ENCODE peak calls at places on chromosomes 11 and 22, in four cellular contexts. One of them, this sample, is unnamed.

GRCh38 chr11:10539339-10539738 is 1.6 kb downstream of the RNF141 start:
- DNase-seq in WERI-Rb-1: no peak
- DNase-seq in right lobe of liver: no peak
- DNase-seq in heart left ventricle: no peak
- DNase-seq in this sample: no peak

GRCh38 chr11:59708537-59708936 is 5.1 kb downstream of the OR10V1 start:
- DNase-seq in right lobe of liver: no peak
- DNase-seq in heart left ventricle: no peak
- DNase-seq in WERI-Rb-1: no peak
- DNase-seq in this sample: no peak

GRCh38 chr22:36616682-36617081 is 86.9 kb downstream of the CACNG2 start:
- DNase-seq in right lobe of liver: no peak
- DNase-seq in heart left ventricle: no peak
- DNase-seq in WERI-Rb-1: no peak
- DNase-seq in this sample: no peak

GRCh38 chr11:20310137-20310536 is 53.4 kb upstream of the HTATIP2 start:
- DNase-seq in heart left ventricle: no peak
- DNase-seq in right lobe of liver: no peak
- DNase-seq in WERI-Rb-1: no peak
- DNase-seq in this sample: no peak

GRCh38 chr11:103091441-103091809 is 535 bp downstream of the DCUN1D5 start:
- DNase-seq in WERI-Rb-1: peak; percentile 36
- DNase-seq in right lobe of liver: peak; percentile 68
- DNase-seq in heart left ventricle: peak; percentile 36
- DNase-seq in this sample: peak; percentile 33

GRCh38 chr11:77665240-77665965 is 27.8 kb upstream of the CLNS1A start:
- DNase-seq in heart left ventricle: no peak
- DNase-seq in WERI-Rb-1: no peak
- DNase-seq in right lobe of liver: no peak
- DNase-seq in this sample: no peak

GRCh38 chr11:71158936-71159335 is 93.4 kb downstream of the SHANK2 start:
- DNase-seq in right lobe of liver: no peak
- DNase-seq in WERI-Rb-1: no peak
- DNase-seq in heart left ventricle: no peak
- DNase-seq in this sample: no peak

GRCh38 chr11:132685174-132685611 is 847.1 kb downstream of the OPCML start:
- DNase-seq in heart left ventricle: peak; percentile 30
- DNase-seq in WERI-Rb-1: no peak
- DNase-seq in right lobe of liver: no peak
- DNase-seq in this sample: no peak

GRCh38 chr11:65321076-65321475 is 6.4 kb downstream of the CDC42EP2 start:
- DNase-seq in right lobe of liver: no peak
- DNase-seq in heart left ventricle: no peak
- DNase-seq in WERI-Rb-1: no peak
- DNase-seq in this sample: no peak

GRCh38 chr11:124179311-124179710 is 3.8 kb upstream of the OR10D3 start:
- DNase-seq in WERI-Rb-1: no peak
- DNase-seq in heart left ventricle: no peak
- DNase-seq in right lobe of liver: no peak
- DNase-seq in this sample: no peak

GRCh38 chr11:36222755-36223635 is 66.2 kb downstream of the COMMD9 start:
- DNase-seq in heart left ventricle: no peak
- DNase-seq in right lobe of liver: no peak
- DNase-seq in WERI-Rb-1: no peak
- DNase-seq in this sample: no peak

GRCh38 chr22:47929073-47929472 is 1166.6 kb downstream of the TBC1D22A start:
- DNase-seq in WERI-Rb-1: no peak
- DNase-seq in heart left ventricle: no peak
- DNase-seq in right lobe of liver: no peak
- DNase-seq in this sample: no peak

GRCh38 chr11:120827820-120828219 is 196.1 kb upstream of the TBCEL start:
- DNase-seq in right lobe of liver: no peak
- DNase-seq in heart left ventricle: no peak
- DNase-seq in WERI-Rb-1: no peak
- DNase-seq in this sample: no peak

GRCh38 chr11:83070878-83071640 is 638 bp downstream of the RAB30 start:
- DNase-seq in heart left ventricle: peak; percentile 61
- DNase-seq in WERI-Rb-1: peak; percentile 40
- DNase-seq in right lobe of liver: peak; percentile 68
- DNase-seq in this sample: peak; percentile 78

GRCh38 chr11:66104057-66104638 is 34.1 kb downstream of the PACS1 start:
- DNase-seq in right lobe of liver: no peak
- DNase-seq in heart left ventricle: no peak
- DNase-seq in WERI-Rb-1: no peak
- DNase-seq in this sample: no peak

GRCh38 chr11:2549876-2550605 is 105.2 kb downstream of the KCNQ1 start:
- DNase-seq in heart left ventricle: peak; percentile 60
- DNase-seq in WERI-Rb-1: no peak
- DNase-seq in right lobe of liver: peak; percentile 55
- DNase-seq in this sample: peak; percentile 67

GRCh38 chr11:20045098-20045688 is 115.1 kb downstream of the DBX1 start:
- DNase-seq in WERI-Rb-1: no peak
- DNase-seq in right lobe of liver: peak; percentile 83
- DNase-seq in heart left ventricle: peak; percentile 82
- DNase-seq in this sample: peak; percentile 60

GRCh38 chr11:8038393-8038792 is 42.6 kb upstream of the TUB start:
- DNase-seq in heart left ventricle: no peak
- DNase-seq in WERI-Rb-1: no peak
- DNase-seq in right lobe of liver: no peak
- DNase-seq in this sample: no peak

GRCh38 chr11:17931595-17931994 is 81.3 kb downstream of the SERGEF start:
- DNase-seq in heart left ventricle: no peak
- DNase-seq in WERI-Rb-1: no peak
- DNase-seq in right lobe of liver: no peak
- DNase-seq in this sample: no peak

GRCh38 chr11:84958295-84958694 is 668.8 kb downstream of the DLG2 start:
- DNase-seq in WERI-Rb-1: no peak
- DNase-seq in right lobe of liver: no peak
- DNase-seq in heart left ventricle: no peak
- DNase-seq in this sample: no peak

GRCh38 chr11:8261316-8261715 is 2.4 kb downstream of the LMO1 start:
- DNase-seq in right lobe of liver: peak; percentile 13
- DNase-seq in heart left ventricle: no peak
- DNase-seq in WERI-Rb-1: no peak
- DNase-seq in this sample: no peak

GRCh38 chr11:34051349-34052035 is at the start of gene CAPRIN1:
- DNase-seq in right lobe of liver: peak; percentile 93
- DNase-seq in WERI-Rb-1: peak; percentile 97
- DNase-seq in heart left ventricle: peak; percentile 92
- DNase-seq in this sample: peak; percentile 95

GRCh38 chr11:14202263-14203173 is 156.5 kb downstream of the RRAS2 start:
- DNase-seq in heart left ventricle: no peak
- DNase-seq in WERI-Rb-1: no peak
- DNase-seq in right lobe of liver: no peak
- DNase-seq in this sample: no peak

DNA sequence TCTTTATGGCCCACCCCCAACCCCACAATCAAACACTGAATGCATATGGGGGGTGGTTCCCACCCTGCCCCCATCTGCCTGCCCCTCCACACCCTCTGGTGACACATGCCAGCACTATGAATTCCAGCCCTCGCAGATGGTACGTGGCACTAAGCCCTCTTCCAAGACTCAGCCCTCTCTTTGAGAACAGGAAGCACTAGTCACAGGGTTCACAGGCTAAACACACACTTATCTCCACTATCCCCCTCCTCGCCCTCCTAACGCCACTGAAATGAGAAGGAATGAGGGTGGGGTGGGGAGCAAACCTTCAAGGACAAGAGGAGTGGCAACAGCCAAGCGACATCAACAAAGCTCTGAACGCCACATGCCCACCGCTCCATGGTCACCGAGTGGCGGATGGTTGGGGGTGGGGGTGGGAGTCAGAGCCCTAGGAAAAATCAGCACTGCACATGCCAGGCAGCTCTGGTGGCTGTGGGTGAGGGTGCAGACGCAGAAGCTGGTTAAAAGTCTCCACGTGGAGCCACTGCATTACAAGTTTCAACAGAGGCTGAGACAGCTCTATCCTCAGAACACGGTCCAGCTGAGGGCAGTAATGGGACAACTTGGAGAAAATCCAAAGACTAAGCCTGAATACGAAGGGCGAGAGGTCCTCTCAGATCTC is 33.6 kb downstream of the TMEM184B start:
- DNase-seq in WERI-Rb-1: no peak
- DNase-seq in right lobe of liver: no peak
- DNase-seq in heart left ventricle: no peak
- DNase-seq in this sample: peak; percentile 56
- H3K9me3 ChIP-seq in WERI-Rb-1: no peaks in the 10 kb centered on the region
- H3K9me3 ChIP-seq in right lobe of liver: no peaks in the 10 kb centered on the region
- H3K9me3 ChIP-seq in heart left ventricle: no peaks in the 10 kb centered on the region
- H3K9me3 ChIP-seq in this sample: no peaks in the 10 kb centered on the region

DNA sequence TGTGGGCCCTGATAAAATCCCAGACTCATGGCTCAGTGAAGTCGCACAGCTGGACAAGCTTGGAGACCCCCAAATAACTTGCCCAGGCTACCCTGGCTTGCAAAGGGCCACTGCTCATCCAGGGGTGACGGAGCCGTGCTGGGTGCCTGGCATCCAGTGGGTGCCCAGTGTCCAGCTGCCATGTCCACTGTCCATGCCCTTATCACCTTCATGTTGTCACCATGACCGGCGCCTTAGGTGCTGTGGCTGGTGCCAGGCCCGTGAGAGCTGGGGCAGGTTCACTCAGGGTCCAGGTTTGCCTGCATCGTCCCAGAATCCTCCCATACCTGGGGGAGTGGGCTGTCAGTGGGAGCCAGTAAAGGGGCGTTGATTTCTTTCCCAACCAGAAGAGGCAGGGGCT is 57.4 kb downstream of the LRP5 start:
- DNase-seq in WERI-Rb-1: no peak
- DNase-seq in right lobe of liver: no peak
- DNase-seq in heart left ventricle: no peak
- DNase-seq in this sample: no peak
- H3K4me3 ChIP-seq in WERI-Rb-1: no peak overlapping the region
- H3K4me3 ChIP-seq in right lobe of liver: no peak overlapping the region
- H3K4me3 ChIP-seq in heart left ventricle: no peak overlapping the region
- H3K4me3 ChIP-seq in this sample: no peak overlapping the region

GRCh38 chr22:19673660-19674059 is 40.6 kb upstream of the SEPTIN5 start:
- DNase-seq in WERI-Rb-1: no peak
- DNase-seq in heart left ventricle: no peak
- DNase-seq in right lobe of liver: no peak
- DNase-seq in this sample: no peak
- H3K27ac ChIP-seq in WERI-Rb-1: no peak overlapping the region
- H3K27ac ChIP-seq in heart left ventricle: no peak overlapping the region
- H3K27ac ChIP-seq in right lobe of liver: no peak overlapping the region
- H3K27ac ChIP-seq in this sample: no peak overlapping the region

GRCh38 chr11:116680349-116681125 is 92.2 kb downstream of the BUD13 start:
- DNase-seq in heart left ventricle: no peak
- DNase-seq in right lobe of liver: no peak
- DNase-seq in WERI-Rb-1: no peak
- DNase-seq in this sample: no peak
- H3K9me3 ChIP-seq in heart left ventricle: no peaks in the 10 kb centered on the region
- H3K9me3 ChIP-seq in right lobe of liver: no peaks in the 10 kb centered on the region
- H3K9me3 ChIP-seq in WERI-Rb-1: peaks cover 6% of the 10 kb centered on the region
- H3K9me3 ChIP-seq in this sample: no peaks in the 10 kb centered on the region

DNA sequence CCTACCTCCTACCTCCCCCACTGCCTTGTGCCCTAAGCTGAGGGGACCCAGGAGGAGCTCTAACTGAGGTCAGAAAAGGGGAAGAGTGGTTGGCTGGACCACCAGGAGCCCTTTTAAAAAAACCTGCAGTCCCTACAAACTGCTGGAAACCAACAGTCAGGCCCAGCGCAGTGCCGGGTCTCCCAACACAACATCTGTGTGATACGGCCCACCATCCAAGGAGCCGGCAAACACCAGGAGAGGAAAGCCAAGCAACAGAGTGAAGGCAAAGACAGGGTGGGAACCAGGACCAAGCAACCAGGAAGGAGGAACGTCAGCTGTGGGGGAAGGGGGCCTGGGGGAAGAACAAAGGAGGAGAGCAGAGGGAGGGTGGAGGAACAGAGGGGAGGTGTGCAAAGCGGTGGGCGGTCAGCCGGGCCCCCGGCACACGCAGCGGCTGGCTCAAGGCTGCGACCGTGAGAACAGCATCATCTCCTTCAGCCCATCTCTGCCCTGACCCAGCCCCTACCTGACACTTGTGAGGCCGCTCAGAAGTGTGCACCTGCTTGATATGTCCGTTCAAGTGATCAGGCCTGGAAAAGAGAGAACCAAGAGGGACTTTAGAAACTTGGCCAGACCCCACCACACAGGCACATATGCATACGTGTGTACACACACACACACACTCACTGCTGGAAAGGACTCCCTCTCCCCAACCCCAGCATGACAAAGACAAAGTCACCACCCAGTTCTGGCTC is 3.6 kb downstream of the PATZ1 start:
- DNase-seq in WERI-Rb-1: no peak
- DNase-seq in heart left ventricle: no peak
- DNase-seq in right lobe of liver: no peak
- DNase-seq in this sample: no peak
- H3K4me3 ChIP-seq in WERI-Rb-1: no peak overlapping the region
- H3K4me3 ChIP-seq in heart left ventricle: peak overlapping the region; percentile 88
- H3K4me3 ChIP-seq in right lobe of liver: no peak overlapping the region
- H3K4me3 ChIP-seq in this sample: no peak overlapping the region

DNA sequence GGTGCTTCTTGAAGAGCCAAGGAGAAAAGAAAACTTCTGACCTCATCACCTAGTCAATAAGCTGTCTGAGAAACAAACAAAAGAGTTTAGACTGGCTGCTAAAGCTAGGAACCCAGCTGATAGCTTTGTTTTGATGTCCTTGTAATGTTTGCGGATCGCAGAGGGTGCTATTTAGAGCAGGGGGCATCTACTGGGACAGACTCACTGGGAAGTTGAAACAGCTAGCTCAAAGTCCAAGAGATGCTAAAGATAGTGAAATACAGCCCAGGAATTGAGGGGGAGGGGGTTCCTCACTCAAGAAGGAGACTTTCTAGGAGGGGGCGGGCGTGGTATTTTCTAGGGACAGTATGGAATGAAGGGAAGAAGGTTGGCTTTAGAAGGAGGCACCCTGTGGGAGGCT is 18.9 kb downstream of the ZBTB16 start:
- DNase-seq in right lobe of liver: no peak
- DNase-seq in WERI-Rb-1: no peak
- DNase-seq in heart left ventricle: no peak
- DNase-seq in this sample: no peak
- H3K27ac ChIP-seq in right lobe of liver: peak overlapping the region; percentile 56
- H3K27ac ChIP-seq in WERI-Rb-1: no peak overlapping the region
- H3K27ac ChIP-seq in heart left ventricle: peak overlapping the region; percentile 84
- H3K27ac ChIP-seq in this sample: peak overlapping the region; percentile 85

GRCh38 chr11:31815743-31816466 is 4.8 kb upstream of the PAX6 start:
- DNase-seq in WERI-Rb-1: no peak
- DNase-seq in right lobe of liver: no peak
- DNase-seq in heart left ventricle: no peak
- DNase-seq in this sample: peak; percentile 44
- H3K9me3 ChIP-seq in WERI-Rb-1: peaks cover 4% of the 10 kb centered on the region
- H3K9me3 ChIP-seq in right lobe of liver: no peaks in the 10 kb centered on the region
- H3K9me3 ChIP-seq in heart left ventricle: no peaks in the 10 kb centered on the region
- H3K9me3 ChIP-seq in this sample: no peaks in the 10 kb centered on the region

GRCh38 chr11:86196291-86196690 is 48.3 kb upstream of the EED start:
- DNase-seq in WERI-Rb-1: no peak
- DNase-seq in right lobe of liver: no peak
- DNase-seq in heart left ventricle: no peak
- DNase-seq in this sample: no peak

GRCh38 chr11:86192858-86193257 is 51.7 kb upstream of the EED start:
- DNase-seq in right lobe of liver: no peak
- DNase-seq in heart left ventricle: no peak
- DNase-seq in WERI-Rb-1: no peak
- DNase-seq in this sample: no peak

GRCh38 chr11:86194998-86195397 is 49.6 kb upstream of the EED start:
- DNase-seq in heart left ventricle: no peak
- DNase-seq in right lobe of liver: no peak
- DNase-seq in WERI-Rb-1: no peak
- DNase-seq in this sample: no peak

GRCh38 chr11:86191874-86192273 is 52.7 kb upstream of the EED start:
- DNase-seq in heart left ventricle: no peak
- DNase-seq in right lobe of liver: no peak
- DNase-seq in WERI-Rb-1: no peak
- DNase-seq in this sample: no peak

GRCh38 chr11:86193297-86194095 is 51.1 kb upstream of the EED start:
- DNase-seq in WERI-Rb-1: peak; percentile 85
- DNase-seq in right lobe of liver: peak; percentile 59
- DNase-seq in heart left ventricle: peak; percentile 86
- DNase-seq in this sample: peak; percentile 81
- H3K4me3 ChIP-seq in WERI-Rb-1: peak overlapping the region; percentile 38
- H3K4me3 ChIP-seq in right lobe of liver: peak overlapping the region; percentile 13
- H3K4me3 ChIP-seq in heart left ventricle: peak overlapping the region; percentile 45
- H3K4me3 ChIP-seq in this sample: peak overlapping the region; percentile 17

This sample was measured in right cardiac atrium.